ENCODE peak calls at places on chromosomes 6 and 20, in six cellular contexts. M is psoas muscle, Q is AG04450, L is iPS DF 6.9, R is upper lobe of right lung, P is RWPE1. J is an unnamed sample.

GRCh38 chr6:71034578-71034977 is 77.7 kb upstream of the B3GAT2 start:
- DNase-seq in M (no peak), Q (no peak), L (no peak), R (no peak), P (no peak), J (no peak)

GRCh38 chr6:113734886-113735481 is 122.2 kb upstream of the MARCKS start:
- DNase-seq in M (no peak), Q (no peak), L (no peak), R (no peak), P (no peak), J (no peak)

GRCh38 chr20:4451487-4451886 is 270.2 kb upstream of the PRND start:
- DNase-seq in M (no peak), Q (no peak), L (no peak), R (no peak), P (peak; percentile 67), J (no peak)

GRCh38 chr6:132357120-132357519 is 44.2 kb downstream of the MOXD1 start:
- DNase-seq in M (no peak), Q (no peak), L (no peak), R (no peak), P (no peak), J (no peak)

GRCh38 chr20:36519944-36520343 is 21.4 kb upstream of the MYL9 start:
- DNase-seq in M (no peak), Q (no peak), L (no peak), R (no peak), P (no peak), J (no peak)

GRCh38 chr6:5398530-5398929 is 137.2 kb downstream of the FARS2 start:
- DNase-seq in M (no peak), Q (no peak), L (no peak), R (no peak), P (peak; percentile 40), J (no peak)

GRCh38 chr6:129251669-129252376 is 368.9 kb downstream of the LAMA2 start:
- DNase-seq in M (peak; percentile 14), Q (peak; percentile 32), L (peak; percentile 55), R (no peak), P (peak; percentile 44), J (no peak)

GRCh38 chr6:68082086-68082485 is 553.0 kb upstream of the ADGRB3 start:
- DNase-seq in M (no peak), Q (no peak), L (no peak), R (no peak), P (no peak), J (no peak)

GRCh38 chr6:16704706-16705402 is 56.4 kb downstream of the ATXN1 start:
- DNase-seq in M (no peak), Q (no peak), L (no peak), R (no peak), P (no peak), J (no peak)

GRCh38 chr6:74597266-74597665 is 608.6 kb downstream of the COL12A1 start:
- DNase-seq in M (no peak), Q (no peak), L (no peak), R (no peak), P (no peak), J (no peak)

GRCh38 chr6:94680672-94681212 is 896.6 kb upstream of the MANEA start:
- DNase-seq in M (no peak), Q (no peak), L (no peak), R (no peak), P (no peak), J (no peak)

GRCh38 chr20:1185316-1185741 is 548 bp upstream of the TMEM74B start:
- DNase-seq in M (no peak), Q (no peak), L (no peak), R (no peak), P (no peak), J (no peak)

GRCh38 chr6:68695838-68696237 is 60.8 kb downstream of the ADGRB3 start:
- DNase-seq in M (no peak), Q (no peak), L (no peak), R (no peak), P (no peak), J (no peak)

GRCh38 chr20:22583773-22584629 is at the start of gene FOXA2:
- DNase-seq in M (no peak), Q (no peak), L (no peak), R (peak; percentile 95), P (peak; percentile 62), J (peak; percentile 88)

GRCh38 chr6:110514818-110515217 is 38.4 kb upstream of the SLC22A16 start:
- DNase-seq in M (no peak), Q (no peak), L (no peak), R (no peak), P (no peak), J (no peak)

GRCh38 chr6:30898750-30899360 is 9.2 kb upstream of the GTF2H4 start:
- DNase-seq in M (no peak), Q (no peak), L (no peak), R (peak; percentile 52), P (no peak), J (peak; percentile 36)

GRCh38 chr6:2990179-2990931 is 9.3 kb upstream of the NQO2 start:
- DNase-seq in M (no peak), Q (no peak), L (no peak), R (no peak), P (no peak), J (peak; percentile 60)

GRCh38 chr6:142871910-142872331 is 73.1 kb downstream of the HIVEP2 start:
- DNase-seq in M (no peak), Q (peak; percentile 38), L (no peak), R (no peak), P (peak; percentile 31), J (no peak)

GRCh38 chr6:37242042-37242428 is 15.5 kb upstream of the TBC1D22B start:
- DNase-seq in M (no peak), Q (no peak), L (no peak), R (no peak), P (no peak), J (no peak)

GRCh38 chr20:63378626-63379025 is 17.5 kb upstream of the CHRNA4 start:
- DNase-seq in M (no peak), Q (no peak), L (no peak), R (no peak), P (no peak), J (no peak)

GRCh38 chr6:14713008-14713452 is 532.8 kb upstream of the JARID2 start:
- DNase-seq in M (peak; percentile 64), Q (no peak), L (no peak), R (no peak), P (peak; percentile 55), J (no peak)
- H3K27ac ChIP-seq in M (peak overlapping the region; percentile 16), Q (no peak overlapping the region), L (no peak overlapping the region), R (no peak overlapping the region), P (peak overlapping the region; percentile 64), J (peak overlapping the region; percentile 50)

GRCh38 chr20:50396623-50397022 is 113.6 kb upstream of the PTPN1 start:
- DNase-seq in M (no peak), Q (no peak), L (no peak), R (no peak), P (no peak), J (no peak)

GRCh38 chr20:50394569-50394968 is 115.6 kb upstream of the PTPN1 start:
- DNase-seq in M (no peak), Q (no peak), L (no peak), R (no peak), P (no peak), J (peak; percentile 62)

GRCh38 chr20:50397058-50397457 is 113.1 kb upstream of the PTPN1 start:
- DNase-seq in M (no peak), Q (no peak), L (no peak), R (no peak), P (no peak), J (no peak)

GRCh38 chr20:50395258-50395729 is 114.9 kb upstream of the PTPN1 start:
- DNase-seq in M (peak; percentile 97), Q (no peak), L (no peak), R (peak; percentile 87), P (no peak), J (peak; percentile 87)

DNA sequence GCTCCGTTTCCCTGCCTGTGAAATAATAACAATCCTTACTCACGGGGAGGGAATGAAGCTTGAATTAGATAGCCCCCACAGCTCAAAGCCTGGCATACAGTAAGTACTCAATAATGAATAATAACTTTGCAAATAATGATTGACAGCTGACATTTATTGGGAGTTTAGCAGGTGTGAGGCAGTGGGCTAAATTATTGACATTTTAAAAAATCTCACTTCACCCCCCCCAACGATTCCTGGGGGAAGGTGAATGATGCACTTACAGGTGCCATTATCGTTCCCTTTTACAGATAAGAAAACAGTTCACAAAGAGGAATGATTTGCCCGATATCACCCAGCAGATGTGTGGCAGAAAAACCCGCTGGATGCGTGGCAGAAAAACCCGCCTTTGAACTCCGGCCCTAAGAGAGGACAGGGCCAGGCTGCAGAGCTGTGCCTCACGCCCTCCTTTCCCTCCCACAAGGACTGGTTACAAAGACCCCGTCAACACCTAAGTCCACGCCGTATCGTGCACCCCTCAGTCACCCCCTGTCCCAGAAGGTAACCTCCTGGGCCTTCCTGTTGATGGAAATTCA is 114.2 kb upstream of the PTPN1 start:
- DNase-seq in M (no peak), Q (no peak), L (no peak), R (no peak), P (no peak), J (no peak)
- H3K27ac ChIP-seq in M (peak overlapping the region; percentile 97), Q (no peak overlapping the region), L (no peak overlapping the region), R (peak overlapping the region; percentile 73), P (peak overlapping the region; percentile 1), J (peak overlapping the region; percentile 81)

GRCh38 chr20:53657732-53658131 is 64.1 kb upstream of the ZNF217 start:
- DNase-seq in M (no peak), Q (no peak), L (no peak), R (no peak), P (no peak), J (no peak)

GRCh38 chr20:53657289-53657678 is 63.6 kb upstream of the ZNF217 start:
- DNase-seq in M (no peak), Q (no peak), L (no peak), R (no peak), P (no peak), J (no peak)

GRCh38 chr20:53656653-53657288 is 63.1 kb upstream of the ZNF217 start:
- DNase-seq in M (no peak), Q (no peak), L (no peak), R (no peak), P (no peak), J (no peak)

GRCh38 chr20:53654932-53655674 is 61.5 kb upstream of the ZNF217 start:
- DNase-seq in M (no peak), Q (no peak), L (no peak), R (no peak), P (no peak), J (no peak)

DNA sequence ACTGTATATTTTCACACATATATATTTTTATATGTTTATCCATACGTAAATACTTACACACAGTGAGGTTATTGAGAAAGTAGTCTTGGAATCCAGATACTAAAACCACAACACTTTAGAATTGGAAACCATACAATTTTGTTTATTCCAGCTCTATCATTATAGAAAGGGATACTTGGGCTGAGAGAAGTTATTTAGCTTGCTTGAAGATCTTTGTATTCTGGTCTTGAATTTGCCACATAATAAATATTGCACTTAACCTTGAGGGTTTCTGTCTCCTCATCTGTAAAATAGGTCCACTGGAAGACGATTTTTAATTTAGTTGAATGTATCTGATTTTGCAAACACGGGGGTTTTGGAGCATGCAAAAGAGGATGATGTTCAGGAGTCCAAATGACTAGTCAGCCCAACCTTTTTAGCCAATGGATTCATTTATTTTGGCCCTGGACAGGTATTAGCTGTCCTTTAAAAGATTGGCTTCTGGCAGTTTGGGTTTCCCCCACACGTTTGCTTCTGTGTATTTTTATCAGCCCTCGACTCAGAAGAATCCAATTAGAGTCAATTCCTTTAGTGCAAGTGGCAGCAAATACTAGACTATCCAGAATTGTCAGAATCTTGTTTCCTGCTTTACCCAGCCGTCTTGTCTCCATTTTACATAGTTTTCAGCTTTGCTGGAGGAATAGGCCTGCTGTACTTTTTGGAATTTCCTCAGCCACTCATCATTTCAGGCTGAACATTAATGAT is 62.4 kb upstream of the ZNF217 start:
- DNase-seq in M (no peak), Q (no peak), L (no peak), R (no peak), P (no peak), J (no peak)
- H3K27ac ChIP-seq in M (no peak overlapping the region), Q (no peak overlapping the region), L (no peak overlapping the region), R (peak overlapping the region; percentile 65), P (no peak overlapping the region), J (peak overlapping the region; percentile 52)

GRCh38 chr6:158009935-158010585 is 28.4 kb downstream of the SYNJ2 start:
- DNase-seq in M (peak; percentile 26), Q (no peak), L (no peak), R (no peak), P (no peak), J (peak; percentile 30)
- H3K27ac ChIP-seq in M (peak overlapping the region; percentile 4), Q (peak overlapping the region; percentile 70), L (no peak overlapping the region), R (peak overlapping the region; percentile 17), P (peak overlapping the region; percentile 16), J (peak overlapping the region; percentile 33)